ENCODE peak calls at places on chromosome 10, in four cellular contexts. L, J, Q and M are unnamed samples.

GRCh38 chr10:97025613-97026242 is 160.0 kb downstream of the SLIT1 start:
- DNase-seq in Q (peak; percentile 70), L (peak; percentile 50), J (peak; percentile 65), M (peak; percentile 69)

GRCh38 chr10:23081891-23082290 is 13.5 kb upstream of the MSRB2 start:
- DNase-seq in J (peak; percentile 52), L (peak; percentile 23), Q (no peak), M (no peak)

GRCh38 chr10:63208981-63209380 is 75.9 kb downstream of the NRBF2 start:
- DNase-seq in L (no peak), Q (no peak), J (no peak), M (no peak)

GRCh38 chr10:24957624-24958435 is 5.4 kb upstream of the PRTFDC1 start:
- DNase-seq in Q (no peak), J (no peak), L (no peak), M (no peak)

GRCh38 chr10:119715628-119716505 is 10.0 kb upstream of the INPP5F start:
- DNase-seq in Q (peak; percentile 26), J (no peak), L (peak; percentile 38), M (no peak)

GRCh38 chr10:129501652-129502436 is 34.8 kb downstream of the MGMT start:
- DNase-seq in Q (no peak), J (no peak), L (no peak), M (no peak)

GRCh38 chr10:86366033-86366901 is at the start of gene GRID1:
- DNase-seq in L (no peak), Q (peak; percentile 98), J (no peak), M (peak; percentile 58)

GRCh38 chr10:10661176-10661575 is 356.5 kb upstream of the CELF2 start:
- DNase-seq in J (no peak), L (no peak), Q (no peak), M (no peak)

GRCh38 chr10:34861293-34862004 is 46.4 kb upstream of the PARD3 start:
- DNase-seq in Q (no peak), J (no peak), L (peak; percentile 27), M (no peak)

GRCh38 chr10:124385627-124386185 is 33.0 kb downstream of the OAT start:
- DNase-seq in J (no peak), Q (peak; percentile 11), L (no peak), M (no peak)

GRCh38 chr10:5581670-5582566 is 57.2 kb downstream of the CALML3 start:
- DNase-seq in J (no peak), L (no peak), Q (no peak), M (no peak)

GRCh38 chr10:49632406-49633317 is 18.8 kb downstream of the CHAT start:
- DNase-seq in J (no peak), Q (no peak), L (no peak), M (peak; percentile 6)

GRCh38 chr10:100508691-100509150 is 10.9 kb downstream of the SEC31B start:
- DNase-seq in Q (peak; percentile 70), J (peak; percentile 64), L (peak; percentile 56), M (no peak)

GRCh38 chr10:132383751-132384181 is 13.2 kb upstream of the PWWP2B start:
- DNase-seq in L (no peak), J (no peak), Q (no peak), M (no peak)

GRCh38 chr10:79072041-79072441 is 3.3 kb downstream of the ZMIZ1 start:
- DNase-seq in L (no peak), J (no peak), Q (no peak), M (no peak)

GRCh38 chr10:5468262-5469106 is 30.9 kb downstream of the CALML5 start:
- DNase-seq in J (no peak), Q (no peak), L (no peak), M (no peak)

GRCh38 chr10:99393683-99394082 is 36.7 kb downstream of the GOT1 start:
- DNase-seq in Q (no peak), J (peak; percentile 10), L (no peak), M (no peak)

GRCh38 chr10:46198516-46198915 is 88.3 kb upstream of the ANTXRL start:
- DNase-seq in L (no peak), J (no peak), Q (no peak), M (no peak)

GRCh38 chr10:6089334-6090219 is 743 bp downstream of the RBM17 start:
- DNase-seq in J (peak; percentile 34), Q (peak; percentile 59), L (peak; percentile 48), M (peak; percentile 51)

GRCh38 chr10:71326464-71326881 is 7.4 kb downstream of the SLC29A3 start:
- DNase-seq in J (no peak), Q (no peak), L (no peak), M (no peak)

GRCh38 chr10:73967022-73967429 is 30.9 kb upstream of the VCL start:
- DNase-seq in Q (no peak), J (no peak), L (no peak), M (peak; percentile 57)

GRCh38 chr10:9305018-9305655 is 1250.6 kb downstream of the GATA3 start:
- DNase-seq in Q (no peak), L (peak; percentile 9), J (peak; percentile 14), M (no peak)

GRCh38 chr10:49527850-49528249 is 11.1 kb downstream of the ERCC6 start:
- DNase-seq in Q (no peak), L (no peak), J (no peak), M (no peak)

GRCh38 chr10:103645141-103646054 is 151.9 kb downstream of the NEURL1 start:
- DNase-seq in L (peak; percentile 87), J (no peak), Q (no peak), M (no peak)

GRCh38 chr10:103083977-103084320 is 109.1 kb downstream of the NT5C2 start:
- DNase-seq in L (no peak), J (no peak), Q (no peak), M (no peak)

GRCh38 chr10:131997366-131998049 is 15.8 kb upstream of the BNIP3 start:
- DNase-seq in Q (no peak), J (no peak), L (peak; percentile 92), M (peak; percentile 57)

GRCh38 chr10:128345331-128345730 is 219.1 kb upstream of the MKI67 start:
- DNase-seq in L (no peak), J (no peak), Q (no peak), M (no peak)

GRCh38 chr10:4234661-4235060 is 449.7 kb upstream of the KLF6 start:
- DNase-seq in L (no peak), Q (no peak), J (peak; percentile 22), M (no peak)

GRCh38 chr10:46098379-46098778 is 52.3 kb upstream of the MSMB start:
- DNase-seq in J (no peak), L (no peak), Q (no peak), M (no peak)

GRCh38 chr10:70461397-70462348 is 16.9 kb upstream of the PALD1 start:
- DNase-seq in J (peak; percentile 81), Q (peak; percentile 85), L (peak; percentile 37), M (peak; percentile 74)

DNA sequence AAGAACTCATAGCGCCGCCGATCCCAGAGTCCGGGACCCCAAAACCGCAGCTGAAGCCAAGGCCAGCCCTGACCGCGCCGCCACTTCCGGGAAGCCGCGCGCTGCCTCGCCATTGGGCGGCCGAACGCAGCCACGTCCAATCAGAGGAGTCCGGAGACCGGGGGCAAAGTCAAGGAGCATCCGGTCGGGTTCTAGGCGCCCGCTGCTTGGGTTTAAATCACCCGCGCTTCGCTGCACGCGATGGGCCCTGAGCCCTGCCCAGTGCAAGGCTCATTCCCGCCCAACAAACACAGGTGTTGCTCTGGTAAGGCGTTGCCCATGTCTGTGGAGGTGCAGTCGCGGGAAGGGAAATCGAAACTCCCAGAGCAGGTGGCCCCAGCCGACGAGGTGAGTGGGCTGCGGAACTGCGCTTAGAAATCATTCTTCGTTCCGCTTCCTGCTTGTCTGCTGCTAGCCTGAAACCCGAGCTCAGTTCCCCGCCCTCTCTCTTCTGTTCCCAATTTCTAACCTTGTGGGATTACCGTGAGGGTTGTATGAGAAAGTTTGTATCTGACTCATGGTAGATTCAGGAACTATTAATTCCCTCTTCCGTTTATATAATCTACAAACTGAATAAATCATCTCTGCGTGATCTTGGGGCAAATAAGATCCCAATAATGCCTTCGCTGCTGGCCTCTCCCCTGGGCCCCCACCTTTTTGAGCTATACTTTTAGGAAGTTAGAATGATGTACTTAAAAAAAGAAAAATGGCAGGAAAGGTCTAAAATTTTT is at the start of gene DCLRE1C:
- DNase-seq in J (peak; percentile 94), Q (peak; percentile 95), L (peak; percentile 88), M (peak; percentile 85)
- TF ChIP-seq FOXJ3 in J (no peak), Q (no peak), L (no peak), M (no peak)

DNA sequence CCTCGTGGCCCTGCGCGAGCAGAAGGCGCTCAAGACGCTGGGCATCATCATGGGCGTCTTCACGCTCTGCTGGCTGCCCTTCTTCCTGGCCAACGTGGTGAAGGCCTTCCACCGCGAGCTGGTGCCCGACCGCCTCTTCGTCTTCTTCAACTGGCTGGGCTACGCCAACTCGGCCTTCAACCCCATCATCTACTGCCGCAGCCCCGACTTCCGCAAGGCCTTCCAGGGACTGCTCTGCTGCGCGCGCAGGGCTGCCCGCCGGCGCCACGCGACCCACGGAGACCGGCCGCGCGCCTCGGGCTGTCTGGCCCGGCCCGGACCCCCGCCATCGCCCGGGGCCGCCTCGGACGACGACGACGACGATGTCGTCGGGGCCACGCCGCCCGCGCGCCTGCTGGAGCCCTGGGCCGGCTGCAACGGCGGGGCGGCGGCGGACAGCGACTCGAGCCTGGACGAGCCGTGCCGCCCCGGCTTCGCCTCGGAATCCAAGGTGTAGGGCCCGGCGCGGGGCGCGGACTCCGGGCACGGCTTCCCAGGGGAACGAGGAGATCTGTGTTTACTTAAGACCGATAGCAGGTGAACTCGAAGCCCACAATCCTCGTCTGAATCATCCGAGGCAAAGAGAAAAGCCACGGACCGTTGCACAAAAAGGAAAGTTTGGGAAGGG is 1.5 kb downstream of the ADRB1 start:
- DNase-seq in J (no peak), Q (peak; percentile 71), L (no peak), M (peak; percentile 57)
- TF ChIP-seq MAX in J (no peak), Q (no peak), L (no peak), M (peak; percentile 36)

GRCh38 chr10:44316187-44316921 is 68.5 kb downstream of the CXCL12 start:
- DNase-seq in J (peak; percentile 87), L (no peak), Q (peak; percentile 55), M (peak; percentile 93)
- TF ChIP-seq FOXJ3 in J (no peak), L (no peak), Q (no peak), M (no peak)

GRCh38 chr10:112585960-112586359 is 138.9 kb downstream of the VTI1A start:
- DNase-seq in Q (no peak), J (no peak), L (no peak), M (no peak)

GRCh38 chr10:112587709-112588108 is 140.7 kb downstream of the VTI1A start:
- DNase-seq in J (no peak), Q (no peak), L (no peak), M (no peak)

GRCh38 chr10:112584276-112584675 is 137.3 kb downstream of the VTI1A start:
- DNase-seq in J (no peak), Q (no peak), L (no peak), M (no peak)

GRCh38 chr10:112583236-112583919 is 136.4 kb downstream of the VTI1A start:
- DNase-seq in L (no peak), Q (no peak), J (no peak), M (no peak)

DNA sequence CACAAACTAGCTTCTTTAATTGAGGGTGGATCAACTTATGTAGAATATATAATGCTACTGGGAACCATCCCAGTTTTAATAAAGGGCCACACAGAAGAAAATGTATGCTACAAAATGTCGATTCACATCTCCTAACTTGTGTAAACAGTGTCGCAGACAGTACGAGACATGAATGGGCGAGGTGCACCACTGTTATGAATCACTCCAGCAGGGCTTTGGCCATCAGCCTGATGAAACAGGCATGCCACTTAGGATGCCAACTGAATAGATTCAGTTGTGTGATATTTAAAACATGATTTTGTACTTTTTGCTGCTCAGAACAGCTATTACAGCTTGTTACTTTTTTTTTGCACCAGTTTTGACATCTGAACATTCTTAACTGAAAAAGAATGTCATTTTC is 138.0 kb downstream of the VTI1A start:
- DNase-seq in Q (no peak), J (no peak), L (no peak), M (no peak)
- TF ChIP-seq MAX in Q (peak; percentile 17), J (no peak), L (no peak), M (no peak)